ENCODE peak calls at places on chromosome X, in six cellular contexts. N is Calu3, H is choroid plexus epithelial cell, P is left ventricle myocardium inferior, X is DND-41, Q is BE2C. O is an unnamed sample.
A peak's percentile ranks its signal among the peaks of the same experiment; 100 is the strongest.

GRCh38 chrX:150873616-150874015 is 24.9 kb downstream of the CD99L2 start:
- DNase-seq in P (peak; percentile 44), H (peak; percentile 32), N (peak; percentile 5), X (no peak), Q (no peak), O (no peak)

GRCh38 chrX:63275127-63275526 is 76.0 kb downstream of the SPIN4 start:
- DNase-seq in X (peak; percentile 50), H (peak; percentile 10), Q (peak; percentile 25), P (no peak), N (peak; percentile 66), O (peak; percentile 49)

GRCh38 chrX:152428089-152428488 is 23.0 kb downstream of the GABRA3 start:
- DNase-seq in N (no peak), H (no peak), P (no peak), Q (no peak), X (no peak), O (no peak)

GRCh38 chrX:64843224-64843623 is 133.0 kb downstream of the ZC4H2 start:
- DNase-seq in Q (no peak), P (no peak), N (no peak), H (no peak), X (no peak), O (no peak)

GRCh38 chrX:30023451-30023850 is 191.9 kb upstream of the MAGEB2 start:
- DNase-seq in N (no peak), Q (no peak), P (no peak), X (no peak), H (no peak), O (no peak)

GRCh38 chrX:43560247-43560946 is 95.7 kb upstream of the MAOA start:
- DNase-seq in N (no peak), H (no peak), X (no peak), P (no peak), Q (no peak), O (no peak)

GRCh38 chrX:40261955-40262596 is 164.3 kb upstream of the BCOR start:
- DNase-seq in H (peak; percentile 71), X (no peak), P (no peak), Q (no peak), N (no peak), O (no peak)

GRCh38 chrX:150146271-150146888 is 208.1 kb upstream of the EOLA2 start:
- DNase-seq in N (no peak), P (no peak), H (no peak), Q (no peak), X (no peak), O (no peak)

GRCh38 chrX:101415180-101416130 is 7.4 kb downstream of the HNRNPH2 start:
- DNase-seq in P (no peak), Q (peak; percentile 18), X (peak; percentile 21), N (peak; percentile 30), H (peak; percentile 85), O (no peak)

GRCh38 chrX:113260474-113260873 is 419.8 kb upstream of the AMOT start:
- DNase-seq in Q (no peak), N (no peak), H (no peak), P (no peak), X (no peak), O (no peak)

GRCh38 chrX:11341274-11342256 is 48.4 kb downstream of the AMELX start:
- DNase-seq in Q (no peak), X (no peak), N (peak; percentile 49), P (peak; percentile 48), H (peak; percentile 90), O (no peak)

GRCh38 chrX:121160987-121161386 is 113.6 kb downstream of the GLUD2 start:
- DNase-seq in X (no peak), H (peak; percentile 19), Q (no peak), N (no peak), P (no peak), O (no peak)

GRCh38 chrX:53223955-53224859 is 800 bp downstream of the KDM5C start:
- DNase-seq in H (peak; percentile 38), N (peak; percentile 6), Q (no peak), P (no peak), X (no peak), O (peak; percentile 23)

GRCh38 chrX:74422029-74422352 is 698 bp downstream of the SLC16A2 start:
- DNase-seq in N (no peak), P (no peak), H (no peak), X (no peak), Q (no peak), O (no peak)

GRCh38 chrX:40007136-40007535 is 90.6 kb downstream of the BCOR start:
- DNase-seq in P (no peak), H (no peak), X (no peak), Q (no peak), N (no peak), O (no peak)

GRCh38 chrX:40471965-40472648 is 108.7 kb upstream of the ATP6AP2 start:
- DNase-seq in X (peak; percentile 69), H (peak; percentile 94), P (no peak), Q (peak; percentile 64), N (peak; percentile 3), O (no peak)

GRCh38 chrX:129823523-129823922 is 20.2 kb downstream of the ZDHHC9 start:
- DNase-seq in H (no peak), P (no peak), Q (no peak), X (no peak), N (no peak), O (no peak)

GRCh38 chrX:19912-20571 is 261.1 kb upstream of the PLCXD1 start:
- DNase-seq in P (no peak), X (no peak), N (peak; percentile 12), Q (peak; percentile 21), H (no peak), O (peak; percentile 27)

GRCh38 chrX:152635941-152636340 is 1.8 kb upstream of the GABRQ start:
- DNase-seq in H (peak; percentile 83), N (peak; percentile 56), Q (peak; percentile 51), X (peak; percentile 5), P (no peak), O (peak; percentile 52)

GRCh38 chrX:39152106-39152649 is 350.9 kb downstream of the MID1IP1 start:
- DNase-seq in Q (peak; percentile 81), P (peak; percentile 16), X (peak; percentile 35), H (peak; percentile 4), N (peak; percentile 50), O (peak; percentile 77)

GRCh38 chrX:107818900-107819521 is 6.7 kb upstream of the MID2 start:
- DNase-seq in P (no peak), Q (no peak), X (no peak), H (no peak), N (no peak), O (no peak)

GRCh38 chrX:45063319-45064095 is 137.2 kb downstream of the DIPK2B start:
- DNase-seq in H (peak; percentile 29), Q (no peak), X (no peak), N (no peak), P (no peak), O (no peak)

GRCh38 chrX:3815896-3816664 is 102.6 kb upstream of the PRKX start:
- DNase-seq in H (peak; percentile 19), Q (peak; percentile 55), P (peak; percentile 46), N (peak; percentile 59), X (peak; percentile 62), O (peak; percentile 65)

GRCh38 chrX:72468607-72469006 is 104.0 kb downstream of the HDAC8 start:
- DNase-seq in Q (no peak), H (no peak), P (no peak), X (no peak), N (no peak), O (no peak)

GRCh38 chrX:72467171-72467570 is 105.5 kb downstream of the HDAC8 start:
- DNase-seq in Q (no peak), P (no peak), H (no peak), N (no peak), X (no peak), O (no peak)

GRCh38 chrX:72466493-72466892 is 106.2 kb downstream of the HDAC8 start:
- DNase-seq in P (no peak), H (peak; percentile 15), Q (no peak), N (no peak), X (no peak), O (no peak)

GRCh38 chrX:72461766-72462165 is 110.9 kb downstream of the HDAC8 start:
- DNase-seq in Q (no peak), P (no peak), X (no peak), H (peak; percentile 13), N (no peak), O (no peak)

GRCh38 chrX:72465882-72466281 is 106.8 kb downstream of the HDAC8 start:
- DNase-seq in H (no peak), N (no peak), X (no peak), Q (no peak), P (no peak), O (no peak)
- TF ChIP-seq CTCF in H (no peak), N (no peak), X (no peak), Q (no peak), P (no peak), O (no peak)

GRCh38 chrX:34300871-34301270 is 168.8 kb upstream of the FAM47A start:
- DNase-seq in H (peak; percentile 72), Q (peak; percentile 32), X (peak; percentile 16), N (peak; percentile 44), P (no peak), O (no peak)
- TF ChIP-seq CTCF in H (peak; percentile 63), Q (peak; percentile 52), X (peak; percentile 60), N (peak; percentile 32), P (peak; percentile 55), O (peak; percentile 63)

DNA sequence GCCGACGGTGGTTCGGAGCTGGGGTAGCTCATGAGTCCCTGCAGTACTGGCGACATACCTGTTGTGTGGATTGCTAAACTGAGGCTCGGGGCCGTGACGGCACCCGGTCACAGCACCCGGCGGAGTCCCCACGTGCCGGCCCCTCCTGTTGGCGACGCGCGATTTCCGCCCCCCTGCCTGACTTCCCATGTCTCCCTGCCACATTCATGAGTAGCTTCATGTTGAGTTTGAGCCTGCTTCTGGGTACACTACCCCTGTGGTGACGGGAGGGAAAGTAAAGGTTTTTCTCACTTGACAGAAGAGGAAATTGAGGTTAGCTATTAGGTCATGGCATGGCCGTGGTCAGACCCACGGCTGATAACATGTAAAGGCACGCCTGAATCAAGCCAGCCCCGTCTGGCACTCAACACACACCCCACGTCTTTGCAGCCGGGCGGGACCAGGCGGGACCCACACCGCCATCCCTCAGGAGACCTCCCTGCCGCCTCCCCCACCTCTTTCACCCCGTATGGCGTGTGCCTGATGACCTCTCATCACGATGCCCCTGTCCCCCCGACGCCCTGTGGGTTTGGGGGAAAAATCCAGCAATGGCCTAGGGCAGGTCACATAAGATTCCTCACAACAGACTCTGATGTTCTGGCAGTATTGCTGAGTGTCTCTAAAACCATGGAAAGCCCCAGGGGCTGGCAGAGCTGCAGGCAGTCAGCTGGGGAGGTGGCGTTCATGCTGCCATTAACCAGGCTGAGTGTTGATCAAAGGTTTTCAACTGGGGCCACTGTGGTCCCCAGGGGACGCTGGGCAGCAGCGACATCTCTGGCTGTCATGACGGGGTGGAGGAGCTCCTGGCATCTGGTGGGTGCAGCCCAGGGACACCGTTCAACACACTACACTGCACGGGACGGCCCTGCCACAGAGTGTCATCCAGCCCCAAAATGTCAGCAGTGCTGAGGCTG is 29.2 kb downstream of the P2RY8 start:
- DNase-seq in P (no peak), N (no peak), X (peak; percentile 48), Q (no peak), H (no peak), O (no peak)
- TF ChIP-seq CTCF in P (no peak), N (no peak), X (no peak), Q (no peak), H (no peak), O (no peak)

GRCh38 chrX:37302569-37302968 is 46.6 kb upstream of the PRRG1 start:
- DNase-seq in P (peak; percentile 12), Q (peak; percentile 24), N (peak; percentile 44), H (peak; percentile 66), X (no peak), O (no peak)
- TF ChIP-seq CTCF in P (peak; percentile 58), Q (peak; percentile 54), N (no peak), H (peak; percentile 62), X (no peak), O (no peak)

O was measured in glutamatergic neuron.